ENCODE peak calls at places on chromosomes 3 and 15, in eight cellular contexts. L, R, M, D, G, T, K and H are unnamed samples.

GRCh38 chr3:148755570-148755969 is 57.9 kb downstream of the AGTR1 start:
- DNase-seq in L (no peak), R (no peak), M (no peak), D (no peak), G (no peak), T (no peak), K (no peak), H (no peak)

GRCh38 chr3:189766416-189766815 is 135.2 kb downstream of the TP63 start:
- DNase-seq in L (no peak), R (no peak), M (peak; percentile 41), D (no peak), G (no peak), T (no peak), K (no peak), H (no peak)

GRCh38 chr3:46670000-46670890 is 23.2 kb downstream of the ALS2CL start:
- DNase-seq in L (peak; percentile 3), R (peak; percentile 30), M (no peak), D (no peak), G (no peak), T (no peak), K (no peak), H (no peak)

GRCh38 chr3:45968149-45968548 is 24.9 kb downstream of the CXCR6 start:
- DNase-seq in L (no peak), R (no peak), M (no peak), D (no peak), G (no peak), T (no peak), K (no peak), H (no peak)

GRCh38 chr3:56536735-56537134 is 20.2 kb upstream of the CCDC66 start:
- DNase-seq in L (no peak), R (no peak), M (no peak), D (no peak), G (no peak), T (no peak), K (no peak), H (peak; percentile 62)

GRCh38 chr3:12308517-12308916 is 19.6 kb downstream of the PPARG start:
- DNase-seq in L (no peak), R (no peak), M (no peak), D (no peak), G (no peak), T (no peak), K (no peak), H (no peak)

GRCh38 chr3:196670335-196670734 is 30.8 kb downstream of the NRROS start:
- DNase-seq in L (no peak), R (no peak), M (no peak), D (no peak), G (no peak), T (no peak), K (no peak), H (no peak)

GRCh38 chr3:121855555-121855954 is 20.5 kb downstream of the EAF2 start:
- DNase-seq in L (no peak), R (no peak), M (peak; percentile 11), D (no peak), G (no peak), T (no peak), K (peak; percentile 5), H (peak; percentile 33)

GRCh38 chr3:85576091-85576690 is 617.4 kb downstream of the CADM2 start:
- DNase-seq in L (peak; percentile 81), R (no peak), M (peak; percentile 77), D (peak; percentile 94), G (peak; percentile 5), T (peak; percentile 37), K (peak; percentile 8), H (peak; percentile 67)

GRCh38 chr3:158659454-158660237 is 12.8 kb downstream of the LXN start:
- DNase-seq in L (peak; percentile 43), R (no peak), M (peak; percentile 72), D (peak; percentile 62), G (peak; percentile 46), T (no peak), K (peak; percentile 62), H (peak; percentile 40)

GRCh38 chr3:110526732-110527727 is 544.6 kb upstream of the NECTIN3 start:
- DNase-seq in L (no peak), R (peak; percentile 65), M (peak; percentile 30), D (no peak), G (no peak), T (no peak), K (no peak), H (peak; percentile 84)

GRCh38 chr15:47670365-47670764 is 46.9 kb upstream of the SEMA6D start:
- DNase-seq in L (no peak), R (no peak), M (no peak), D (no peak), G (no peak), T (no peak), K (no peak), H (peak; percentile 55)

GRCh38 chr3:171574556-171575240 is 114.5 kb upstream of the TNIK start:
- DNase-seq in L (no peak), R (no peak), M (no peak), D (no peak), G (no peak), T (no peak), K (no peak), H (no peak)

GRCh38 chr3:170321326-170322034 is 36.0 kb upstream of the SKIL start:
- DNase-seq in L (no peak), R (no peak), M (no peak), D (no peak), G (no peak), T (no peak), K (no peak), H (peak; percentile 52)

GRCh38 chr15:79372428-79372827 is 59.7 kb upstream of the MINAR1 start:
- DNase-seq in L (no peak), R (no peak), M (no peak), D (no peak), G (no peak), T (no peak), K (no peak), H (no peak)